ENCODE peak calls at places on chromosomes 12 and 14, in four cellular contexts. H is IMR-90, I is A549, S is K562. A is an unnamed sample.

GRCh38 chr14:97336816-97337215 is 539.6 kb downstream of the VRK1 start:
- DNase-seq in I (no peak), S (no peak), H (no peak), A (no peak)

GRCh38 chr14:54881761-54882401 is 20.7 kb downstream of the GCH1 start:
- DNase-seq in I (no peak), S (no peak), H (peak; percentile 35), A (no peak)

GRCh38 chr14:94292526-94292871 is 569 bp downstream of the SERPINA10 start:
- DNase-seq in H (no peak), S (no peak), I (no peak), A (no peak)

GRCh38 chr14:61132336-61132735 is 148.8 kb downstream of the TMEM30B start:
- DNase-seq in S (no peak), I (no peak), H (peak; percentile 62), A (no peak)

GRCh38 chr14:93049867-93050331 is 65.8 kb downstream of the ITPK1 start:
- DNase-seq in H (no peak), S (no peak), I (no peak), A (no peak)

GRCh38 chr12:121423682-121424631 is 24.0 kb downstream of the RNF34 start:
- DNase-seq in H (peak; percentile 38), S (no peak), I (no peak), A (no peak)

GRCh38 chr14:46250113-46250703 is 401.4 kb downstream of the RPL10L start:
- DNase-seq in I (peak; percentile 0), H (no peak), S (no peak), A (peak; percentile 19)

GRCh38 chr14:60508707-60509437 is at the start of gene SIX6:
- DNase-seq in H (peak; percentile 24), S (no peak), I (no peak), A (no peak)

GRCh38 chr12:115866909-115867525 is 410.5 kb downstream of the MED13L start:
- DNase-seq in H (no peak), S (no peak), I (peak; percentile 55), A (no peak)

GRCh38 chr14:103724116-103724515 is 8.5 kb downstream of the ZFYVE21 start:
- DNase-seq in S (peak; percentile 28), H (peak; percentile 36), I (no peak), A (no peak)

GRCh38 chr14:70005281-70005805 is 126.1 kb downstream of the SMOC1 start:
- DNase-seq in H (no peak), I (no peak), S (no peak), A (no peak)

GRCh38 chr14:58492044-58492443 is 64.5 kb downstream of the KIAA0586 start:
- DNase-seq in S (no peak), I (no peak), H (no peak), A (no peak)

GRCh38 chr12:98344034-98344565 is 171.3 kb upstream of the TMPO start:
- DNase-seq in S (no peak), I (no peak), H (no peak), A (no peak)

GRCh38 chr12:7190268-7191055 is 976 bp downstream of the PEX5 start:
- DNase-seq in I (peak; percentile 7), S (no peak), H (peak; percentile 6), A (no peak)

GRCh38 chr14:38500125-38500524 is 244.2 kb upstream of the CLEC14A start:
- DNase-seq in I (no peak), S (no peak), H (peak; percentile 33), A (no peak)

GRCh38 chr12:530871-531270 is 71.1 kb downstream of the B4GALNT3 start:
- DNase-seq in I (no peak), S (no peak), H (no peak), A (no peak)

GRCh38 chr12:122726056-122726558 is 4.5 kb downstream of the HCAR1 start:
- DNase-seq in I (no peak), S (no peak), H (no peak), A (peak; percentile 22)

GRCh38 chr12:19746471-19746870 is 307.2 kb downstream of the AEBP2 start:
- DNase-seq in I (no peak), H (no peak), S (no peak), A (no peak)

GRCh38 chr12:115944851-115945496 is 332.5 kb downstream of the MED13L start:
- DNase-seq in I (no peak), S (no peak), H (no peak), A (no peak)

GRCh38 chr12:75658286-75658685 is 146.9 kb upstream of the KRR1 start:
- DNase-seq in H (no peak), I (no peak), S (no peak), A (no peak)

GRCh38 chr12:29314421-29314820 is 66.6 kb downstream of the ERGIC2 start:
- DNase-seq in I (no peak), S (no peak), H (no peak), A (no peak)

DNA sequence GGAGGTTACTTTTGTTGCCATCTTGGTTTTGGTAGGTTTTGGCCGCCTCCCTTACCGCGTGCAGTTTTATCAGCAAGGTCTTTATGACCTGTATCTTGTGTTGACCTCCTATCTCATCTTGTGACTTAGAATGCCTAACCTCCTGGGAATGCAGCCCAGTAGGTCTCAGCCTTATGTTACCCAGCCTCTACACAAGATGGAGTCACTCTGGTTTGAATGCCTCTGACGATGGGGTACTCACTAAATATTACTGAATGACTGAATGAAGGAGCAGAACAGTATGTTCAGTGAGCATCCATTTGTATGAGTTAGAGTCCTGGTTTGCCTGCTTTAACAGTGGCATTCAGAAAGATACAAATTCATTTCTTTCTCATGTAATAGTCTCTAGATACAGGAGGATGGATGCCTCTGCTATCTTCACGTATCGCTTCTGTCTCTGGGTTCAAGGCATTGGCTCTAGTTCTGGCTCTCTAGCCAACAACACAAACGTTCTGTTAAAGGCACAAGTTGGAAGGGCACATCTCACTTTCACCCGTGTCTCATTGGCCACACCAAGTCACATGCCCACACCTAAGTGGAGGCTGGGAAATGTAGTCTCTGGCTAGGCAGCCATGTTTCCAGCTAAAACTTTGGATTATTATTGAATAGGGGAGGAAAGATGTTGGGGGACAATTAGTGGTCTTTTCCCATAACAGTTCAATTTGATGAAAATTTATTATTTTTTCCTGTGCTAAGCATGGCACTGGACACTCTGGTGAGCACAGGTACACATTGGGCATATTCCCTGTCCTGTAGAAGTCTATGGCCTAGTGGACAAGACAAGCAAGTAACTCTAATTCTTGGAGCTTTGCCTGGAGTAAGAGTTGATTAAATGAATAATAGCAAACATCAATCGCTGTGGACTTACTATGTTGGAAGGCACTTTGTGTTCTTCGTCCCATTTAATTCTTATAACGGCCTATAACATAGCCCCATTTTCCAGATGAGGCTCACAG is 75.2 kb upstream of the RPH3A start:
- DNase-seq in H (no peak), S (peak; percentile 46), I (peak; percentile 25), A (peak; percentile 21)
- TF ChIP-seq CEBPB in H (no peak), S (no peak), I (no peak), A (no peak)

DNA sequence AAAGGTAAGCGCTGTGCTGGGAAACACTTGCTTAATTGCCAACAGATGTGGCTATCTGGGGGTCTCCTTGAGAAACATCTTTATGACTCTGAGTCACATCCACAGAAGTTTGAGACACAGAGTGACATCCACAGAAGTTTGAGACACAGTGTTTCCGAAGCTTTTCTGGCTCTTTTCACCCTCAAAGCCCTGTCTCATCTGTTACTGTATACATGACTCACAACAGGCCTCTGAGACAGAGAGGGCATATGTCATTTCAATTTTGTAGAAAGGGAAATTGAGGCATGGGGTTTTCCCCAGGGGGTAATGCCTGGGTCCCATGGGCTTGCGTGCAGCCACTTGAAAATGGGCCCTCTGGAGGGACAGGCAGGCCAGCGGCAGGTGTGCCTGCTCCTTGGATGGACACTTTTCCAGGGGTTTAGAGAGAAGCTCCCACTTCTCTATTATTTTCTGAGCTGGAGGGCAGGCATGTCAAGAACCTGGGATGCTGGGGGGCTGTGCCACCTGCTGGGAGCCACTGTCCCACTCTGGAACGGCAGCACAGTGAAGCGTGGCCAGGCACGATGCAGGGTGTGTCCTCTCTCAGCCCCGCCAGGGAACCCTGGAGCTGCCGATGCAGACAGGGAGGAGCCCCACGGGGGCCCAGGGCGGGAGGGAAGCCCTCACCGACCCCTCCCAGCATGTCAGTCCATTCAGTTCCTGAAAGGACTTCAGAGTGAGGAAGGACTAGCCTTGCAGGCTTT is 111.3 kb upstream of the FKBP4 start:
- DNase-seq in I (no peak), H (peak; percentile 30), S (no peak), A (no peak)
- TF ChIP-seq CEBPB in I (no peak), H (no peak), S (no peak), A (no peak)

DNA sequence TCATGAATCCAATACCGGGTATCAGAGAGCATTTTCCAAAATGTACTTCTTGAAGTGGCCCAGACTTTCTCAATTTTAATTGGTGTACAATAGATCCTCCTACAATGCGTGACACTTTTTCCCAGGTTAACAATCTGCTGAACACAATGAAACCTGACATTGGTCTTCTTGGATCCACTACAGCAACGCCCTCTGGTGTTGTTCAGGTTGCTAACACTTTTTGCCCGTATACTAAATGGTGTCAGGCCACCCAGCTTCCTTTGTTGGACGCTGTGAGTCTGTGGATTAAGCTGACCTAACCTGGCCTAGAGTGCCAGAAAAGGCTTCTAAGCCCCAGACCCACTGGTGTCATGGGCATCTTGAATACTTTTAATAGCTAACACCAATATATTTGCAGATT is 89.2 kb downstream of the KCNK10 start:
- DNase-seq in H (no peak), S (peak; percentile 15), I (no peak), A (peak; percentile 24)
- TF ChIP-seq CEBPB in H (no peak), S (no peak), I (no peak), A (no peak)

DNA sequence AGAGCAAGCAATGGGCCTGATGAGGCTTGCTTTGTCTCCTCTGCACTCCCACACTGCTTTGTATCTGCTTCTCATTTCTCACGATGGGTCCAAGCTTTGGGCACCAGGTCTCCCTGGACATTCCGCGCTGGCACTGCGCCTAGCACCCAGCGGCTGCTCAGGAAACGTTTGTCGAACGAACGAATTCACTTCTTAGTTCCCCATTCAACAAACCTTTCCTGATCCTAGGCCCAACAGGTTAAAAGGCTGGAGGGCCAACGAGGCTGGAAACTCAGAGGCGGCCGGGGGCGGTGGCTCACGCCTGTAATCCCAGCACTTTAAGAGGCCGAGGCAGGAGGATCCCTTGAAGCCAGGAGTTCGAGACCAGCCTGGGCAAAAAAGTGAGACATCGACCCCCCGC is 1.0 kb upstream of the GLRX5 start:
- DNase-seq in H (no peak), S (no peak), I (no peak), A (no peak)
- TF ChIP-seq CEBPB in H (no peak), S (no peak), I (no peak), A (no peak)

DNA sequence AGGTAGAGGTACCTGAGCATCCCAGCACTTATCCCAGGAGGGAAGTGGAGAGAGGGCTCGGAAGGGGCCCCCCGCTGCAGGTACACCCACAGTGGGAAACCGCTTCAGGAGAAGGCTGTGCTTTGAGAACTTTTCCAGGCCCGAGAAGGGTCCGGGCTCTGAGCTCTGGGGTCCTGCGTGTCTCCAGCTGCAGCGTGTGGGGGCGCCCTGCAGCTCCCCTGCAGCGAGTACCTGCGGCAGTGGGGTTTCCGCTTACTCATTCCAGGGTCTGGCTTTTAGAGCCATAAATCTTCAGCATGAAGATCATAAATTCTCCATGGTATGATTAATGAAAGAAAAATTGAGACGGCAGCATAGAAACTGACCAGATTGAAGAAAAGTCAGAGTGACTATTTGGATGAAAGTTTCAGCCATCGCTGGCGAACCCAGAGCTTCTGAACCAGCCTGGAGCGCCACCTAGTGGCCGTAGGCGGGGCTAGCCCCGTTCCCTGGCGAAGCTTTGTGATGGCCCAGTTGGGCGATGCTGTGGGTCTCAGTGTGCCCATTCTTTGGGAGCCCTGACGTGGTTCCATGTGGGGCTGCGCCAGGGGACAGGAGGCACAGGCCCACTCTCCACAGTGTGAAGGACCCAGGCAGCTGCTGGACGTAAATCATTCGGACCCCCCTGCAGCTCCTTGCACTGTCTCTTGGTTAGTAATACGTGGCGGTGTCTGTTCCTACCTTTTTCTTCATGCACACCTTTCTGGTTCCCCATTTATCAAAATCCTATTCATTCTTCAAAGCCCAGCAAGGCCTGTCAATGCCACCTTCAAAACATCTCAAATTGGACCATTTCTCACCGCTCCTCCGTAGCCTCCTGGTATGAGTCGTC is 198.2 kb downstream of the TSPAN9 start:
- DNase-seq in S (peak; percentile 78), H (peak; percentile 66), I (peak; percentile 69), A (peak; percentile 24)
- TF ChIP-seq CEBPB in S (no peak), H (no peak), I (no peak), A (no peak)